ENCODE peak calls at places on chromosomes 5 and 9, in nine cellular contexts. R is CD4-positive, alpha-beta T cell; C is NCI-H1092 treated with DMSO at 0.1 percent for 48 hours; W is SW480; D is cardiac fibroblast; N is HS-27A; H is RCC 7860; M is fibroblast of the aortic adventitia; O is KG1. Z is an unnamed sample.

GRCh38 chr9:129493714-129494047 is 127.2 kb downstream of the C9orf50 start:
- DNase-seq in M (no peak), C (no peak), D (no peak), O (no peak), W (no peak), H (no peak), R (no peak), N (no peak), Z (no peak)

GRCh38 chr5:149618581-149619248 is 37.4 kb downstream of the ARHGEF37 start:
- DNase-seq in R (no peak), O (no peak), W (peak), D (peak), N (no peak), H (peak), M (peak), C (peak), Z (peak)

GRCh38 chr5:95718203-95718602 is 12.9 kb upstream of the RHOBTB3 start:
- DNase-seq in C (no peak), N (no peak), M (no peak), H (no peak), R (no peak), O (no peak), D (no peak), W (no peak), Z (no peak)

GRCh38 chr5:131067596-131067995 is 97.5 kb downstream of the HINT1 start:
- DNase-seq in R (no peak), C (no peak), D (no peak), N (no peak), H (no peak), M (no peak), W (no peak), O (no peak), Z (no peak)

GRCh38 chr5:149301744-149302380 is 30.2 kb downstream of the AFAP1L1 start:
- DNase-seq in D (no peak), W (no peak), N (no peak), M (no peak), O (no peak), R (no peak), C (no peak), H (no peak), Z (peak)

GRCh38 chr9:19988281-19988680 is 199.4 kb upstream of the SLC24A2 start:
- DNase-seq in M (no peak), D (no peak), H (no peak), O (no peak), C (no peak), R (no peak), W (no peak), N (no peak), Z (no peak)

GRCh38 chr9:96222132-96222531 is 79.8 kb downstream of the HSD17B3 start:
- DNase-seq in M (no peak), D (peak), O (no peak), N (no peak), H (no peak), C (no peak), W (no peak), R (no peak), Z (no peak)

GRCh38 chr5:96936431-96937221 is 746 bp downstream of the LNPEP start:
- DNase-seq in N (no peak), H (no peak), D (no peak), R (peak), O (no peak), M (peak), W (peak), C (peak), Z (no peak)

GRCh38 chr5:65013141-65013540 is 244.4 kb downstream of the CWC27 start:
- DNase-seq in N (no peak), H (no peak), R (no peak), C (no peak), O (no peak), D (no peak), W (no peak), M (peak), Z (no peak)